ENCODE peak calls at places on chromosomes 16 and 17, in six cellular contexts. W, C, U, Q, M and L are unnamed samples.

GRCh38 chr17:79801156-79802038 is 4.5 kb upstream of the CBX8 start:
- DNase-seq in W (no peak), C (peak; percentile 48), U (no peak), Q (no peak), M (peak; percentile 36), L (no peak)

GRCh38 chr17:339193-340061 is 13.2 kb downstream of the RPH3AL start:
- DNase-seq in W (no peak), C (peak; percentile 87), U (no peak), Q (no peak), M (no peak), L (no peak)

GRCh38 chr17:60604686-60605334 is 4.8 kb downstream of the PPM1D start:
- DNase-seq in W (no peak), C (peak; percentile 30), U (no peak), Q (no peak), M (peak; percentile 88), L (no peak)

GRCh38 chr17:44095647-44096496 is 25.3 kb downstream of the G6PC3 start:
- DNase-seq in W (peak; percentile 79), C (no peak), U (no peak), Q (no peak), M (peak; percentile 92), L (peak; percentile 72)

GRCh38 chr16:50368410-50369132 is at the start of gene BRD7:
- DNase-seq in W (no peak), C (peak; percentile 74), U (peak; percentile 66), Q (no peak), M (peak; percentile 48), L (peak; percentile 80)

GRCh38 chr16:89949121-89949742 is 677 bp downstream of the DEF8 start:
- DNase-seq in W (no peak), C (no peak), U (no peak), Q (no peak), M (no peak), L (no peak)

GRCh38 chr17:21289175-21289901 is 4.8 kb downstream of the MAP2K3 start:
- DNase-seq in W (no peak), C (no peak), U (no peak), Q (no peak), M (no peak), L (no peak)

GRCh38 chr16:85720319-85720637 is 30.6 kb downstream of the C16orf74 start:
- DNase-seq in W (no peak), C (peak; percentile 27), U (no peak), Q (no peak), M (no peak), L (no peak)

GRCh38 chr16:49651226-49651625 is 204.7 kb downstream of the ZNF423 start:
- DNase-seq in W (no peak), C (no peak), U (no peak), Q (no peak), M (no peak), L (no peak)

GRCh38 chr17:58822148-58823050 is 66.7 kb downstream of the PPM1E start:
- DNase-seq in W (no peak), C (no peak), U (no peak), Q (no peak), M (no peak), L (no peak)

GRCh38 chr17:1577657-1578428 is 15.3 kb upstream of the PITPNA start:
- DNase-seq in W (no peak), C (no peak), U (no peak), Q (no peak), M (no peak), L (no peak)

GRCh38 chr17:9290226-9290613 is 268.9 kb downstream of the NTN1 start:
- DNase-seq in W (no peak), C (no peak), U (no peak), Q (no peak), M (no peak), L (no peak)

GRCh38 chr17:76570877-76571471 is 14.7 kb downstream of the ST6GALNAC2 start:
- DNase-seq in W (no peak), C (no peak), U (no peak), Q (no peak), M (no peak), L (no peak)

GRCh38 chr16:22297871-22298733 is 893 bp downstream of the POLR3E start:
- DNase-seq in W (peak; percentile 87), C (peak; percentile 89), U (peak; percentile 56), Q (no peak), M (peak; percentile 97), L (peak; percentile 58)

GRCh38 chr16:3131755-3132377 is 3.0 kb upstream of the ZNF213 start:
- DNase-seq in W (no peak), C (peak; percentile 37), U (peak; percentile 32), Q (no peak), M (peak; percentile 25), L (no peak)

GRCh38 chr16:9122969-9123368 is 31.5 kb downstream of the HAPSTR1 start:
- DNase-seq in W (no peak), C (no peak), U (no peak), Q (no peak), M (no peak), L (no peak)

GRCh38 chr17:33113281-33114010 is 121.8 kb downstream of the SPACA3 start:
- DNase-seq in W (no peak), C (peak; percentile 24), U (no peak), Q (no peak), M (peak; percentile 71), L (no peak)

GRCh38 chr17:75875182-75875939 is 3.0 kb downstream of the TRIM47 start:
- DNase-seq in W (no peak), C (peak; percentile 78), U (no peak), Q (no peak), M (no peak), L (no peak)

GRCh38 chr17:17507465-17508011 is 11.3 kb upstream of the RASD1 start:
- DNase-seq in W (no peak), C (no peak), U (no peak), Q (no peak), M (no peak), L (no peak)

GRCh38 chr16:75218256-75219076 is at the start of gene CTRB1:
- DNase-seq in W (no peak), C (peak; percentile 98), U (no peak), Q (no peak), M (no peak), L (no peak)

GRCh38 chr16:84603115-84603816 is 14.6 kb downstream of the COTL1 start:
- DNase-seq in W (peak; percentile 89), C (peak; percentile 45), U (no peak), Q (no peak), M (peak; percentile 98), L (peak; percentile 89)

GRCh38 chr16:82732461-82732860 is 105.7 kb downstream of the CDH13 start:
- DNase-seq in W (no peak), C (no peak), U (no peak), Q (no peak), M (peak; percentile 14), L (no peak)

GRCh38 chr17:80539022-80539421 is 5.6 kb upstream of the RPTOR start:
- DNase-seq in W (no peak), C (no peak), U (no peak), Q (no peak), M (no peak), L (no peak)

GRCh38 chr16:70579648-70580630 is 56.3 kb downstream of the SF3B3 start:
- DNase-seq in W (no peak), C (no peak), U (no peak), Q (no peak), M (no peak), L (peak; percentile 31)

GRCh38 chr17:83171661-83172060 is 92.3 kb downstream of the METRNL start:
- DNase-seq in W (no peak), C (peak; percentile 6), U (no peak), Q (no peak), M (no peak), L (peak; percentile 9)

GRCh38 chr16:66334856-66335255 is 31.6 kb upstream of the CDH5 start:
- DNase-seq in W (no peak), C (no peak), U (no peak), Q (no peak), M (no peak), L (no peak)

GRCh38 chr16:10111156-10111761 is 71.0 kb downstream of the GRIN2A start:
- DNase-seq in W (no peak), C (no peak), U (no peak), Q (no peak), M (no peak), L (no peak)

GRCh38 chr16:20178297-20178696 is 104.6 kb upstream of the GPR139 start:
- DNase-seq in W (no peak), C (no peak), U (no peak), Q (no peak), M (no peak), L (no peak)

GRCh38 chr17:77602062-77602746 is 356.3 kb upstream of the TNRC6C start:
- DNase-seq in W (no peak), C (no peak), U (no peak), Q (no peak), M (peak; percentile 65), L (peak; percentile 61)

GRCh38 chr17:29005562-29005887 is 308 bp downstream of the SEZ6 start:
- DNase-seq in W (no peak), C (no peak), U (no peak), Q (no peak), M (no peak), L (no peak)

GRCh38 chr17:65332375-65332774 is 195.2 kb downstream of the RGS9 start:
- DNase-seq in W (peak; percentile 2), C (no peak), U (no peak), Q (no peak), M (peak; percentile 85), L (no peak)

GRCh38 chr17:66717680-66718079 is 117.2 kb upstream of the CACNG5 start:
- DNase-seq in W (no peak), C (peak; percentile 88), U (no peak), Q (no peak), M (peak; percentile 49), L (no peak)
- H3K27ac ChIP-seq in W (no peak overlapping the region), C (peak overlapping the region; percentile 60), U (no peak overlapping the region), Q (no peak overlapping the region), M (no peak overlapping the region), L (no peak overlapping the region)

DNA sequence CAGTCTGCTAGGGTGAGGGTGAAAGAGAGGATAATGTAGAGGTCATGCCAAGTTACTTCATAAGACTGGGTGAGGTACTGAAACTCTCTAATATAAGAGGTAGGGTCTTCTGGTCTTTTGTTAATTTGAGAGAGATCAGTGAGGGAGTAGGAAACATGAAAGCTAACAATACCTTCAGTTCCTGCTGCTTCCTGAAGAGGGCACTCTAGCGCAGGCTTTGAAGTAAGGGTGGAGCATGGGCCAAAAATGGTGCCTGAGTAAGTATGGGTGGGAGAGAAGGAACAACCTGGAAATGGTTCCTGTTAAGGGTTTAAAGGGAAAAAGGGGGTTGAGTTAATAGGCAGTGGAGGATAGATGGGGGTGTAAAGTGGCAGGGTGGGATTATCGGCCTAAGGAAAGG is 2449.5 kb downstream of the TP53TG3F start:
- DNase-seq in W (no peak), C (no peak), U (no peak), Q (no peak), M (no peak), L (no peak)
- TF ChIP-seq CTCF in W (no peak), C (no peak), U (no peak), Q (no peak), M (peak; percentile 3), L (no peak)

GRCh38 chr17:41786227-41787020 is at the start of gene JUP:
- DNase-seq in W (peak; percentile 98), C (peak; percentile 100), U (peak; percentile 86), Q (peak; percentile 90), M (peak; percentile 99), L (peak; percentile 100)
- H3K27ac ChIP-seq in W (no peak within 1 kb of the TSS), C (peak within 1 kb of the TSS; percentile 98), U (no peak within 1 kb of the TSS), Q (peak within 1 kb of the TSS; percentile 98), M (no peak within 1 kb of the TSS), L (peak within 1 kb of the TSS; percentile 88)

GRCh38 chr16:16871196-16871595 is 492.3 kb downstream of the NPIPA7 start:
- DNase-seq in W (no peak), C (no peak), U (no peak), Q (no peak), M (no peak), L (no peak)
- TF ChIP-seq CTCF in W (no peak), C (no peak), U (no peak), Q (no peak), M (no peak), L (no peak)